ENCODE peak calls at places on chromosomes 3 and 15, in ten cellular contexts. J, M, U, P, H, W, Y, C, T and I are unnamed samples.

GRCh38 chr15:70149667-70150404 is 52.1 kb upstream of the TLE3 start:
- DNase-seq in T (no peak), U (no peak), M (no peak), C (no peak), H (no peak), W (peak; percentile 84), Y (no peak), J (no peak), P (peak; percentile 12), I (no peak)

GRCh38 chr3:12750223-12750622 is 8.8 kb downstream of the TMEM40 start:
- DNase-seq in U (peak; percentile 24), Y (no peak), J (peak; percentile 55), H (no peak), W (peak; percentile 88), P (peak; percentile 78), M (no peak), T (no peak), C (peak; percentile 72), I (no peak)

GRCh38 chr3:148433665-148434064 is 264.0 kb upstream of the AGTR1 start:
- DNase-seq in T (no peak), J (no peak), H (no peak), C (no peak), P (no peak), Y (no peak), U (no peak), W (no peak), M (no peak), I (no peak)

GRCh38 chr3:185630182-185630622 is 44.1 kb downstream of the SENP2 start:
- DNase-seq in T (peak; percentile 68), C (peak; percentile 34), W (peak; percentile 56), J (peak; percentile 51), U (peak; percentile 82), H (no peak), Y (no peak), M (peak; percentile 45), P (peak; percentile 39), I (no peak)

GRCh38 chr3:118886708-118887107 is 147.9 kb downstream of the IGSF11 start:
- DNase-seq in U (no peak), W (no peak), C (no peak), T (no peak), Y (no peak), P (no peak), J (no peak), H (no peak), M (no peak), I (no peak)

GRCh38 chr3:127015282-127016042 is 32.5 kb downstream of the PLXNA1 start:
- DNase-seq in U (no peak), T (peak; percentile 12), H (no peak), Y (no peak), C (no peak), P (no peak), M (no peak), J (no peak), W (peak; percentile 9), I (no peak)

GRCh38 chr3:178455264-178455663 is 81.0 kb upstream of the KCNMB2 start:
- DNase-seq in J (no peak), W (peak; percentile 14), M (no peak), Y (no peak), P (no peak), U (no peak), T (no peak), H (no peak), C (no peak), I (no peak)

GRCh38 chr3:105199217-105199616 is 167.5 kb upstream of the ALCAM start:
- DNase-seq in C (no peak), J (no peak), W (no peak), H (no peak), Y (no peak), M (no peak), P (no peak), T (no peak), U (no peak), I (no peak)

GRCh38 chr3:39981547-39982184 is 172.3 kb downstream of the MYRIP start:
- DNase-seq in P (peak; percentile 21), C (no peak), H (no peak), U (peak; percentile 63), W (no peak), J (no peak), M (no peak), Y (no peak), T (no peak), I (no peak)

GRCh38 chr3:47443611-47443995 is 32.1 kb downstream of the SCAP start:
- DNase-seq in M (no peak), J (no peak), T (no peak), P (peak; percentile 33), C (peak; percentile 53), W (no peak), H (no peak), U (no peak), Y (no peak), I (no peak)

GRCh38 chr15:59180946-59181345 is 25.7 kb upstream of the LDHAL6B start:
- DNase-seq in W (peak; percentile 73), M (no peak), J (no peak), Y (no peak), H (no peak), U (peak; percentile 48), C (no peak), T (no peak), P (peak; percentile 19), I (no peak)

GRCh38 chr3:159911011-159911663 is 77.5 kb upstream of the IL12A start:
- DNase-seq in Y (no peak), T (no peak), W (no peak), C (no peak), M (no peak), P (no peak), U (no peak), H (no peak), J (no peak), I (no peak)

GRCh38 chr15:92468987-92469386 is 75.3 kb downstream of the ST8SIA2 start:
- DNase-seq in M (no peak), T (no peak), Y (no peak), J (no peak), W (no peak), P (no peak), U (no peak), C (no peak), H (no peak), I (no peak)

GRCh38 chr3:122484985-122485384 is 29.8 kb downstream of the KPNA1 start:
- DNase-seq in T (no peak), M (no peak), W (peak; percentile 66), H (no peak), Y (no peak), J (no peak), U (no peak), P (peak; percentile 67), C (peak; percentile 30), I (no peak)

GRCh38 chr3:133892546-133893231 is 3.0 kb downstream of the RAB6B start:
- DNase-seq in H (no peak), W (no peak), J (peak; percentile 79), P (no peak), M (peak; percentile 34), T (no peak), U (no peak), C (no peak), Y (no peak), I (no peak)

GRCh38 chr15:74794248-74794969 is 12.5 kb downstream of the CSK start:
- DNase-seq in W (no peak), H (peak; percentile 16), U (no peak), C (no peak), J (no peak), T (no peak), M (no peak), Y (no peak), P (no peak), I (no peak)

GRCh38 chr3:44659434-44659833 is 10.9 kb downstream of the ZNF35 start:
- DNase-seq in U (no peak), H (no peak), C (no peak), W (peak; percentile 8), J (no peak), P (no peak), T (no peak), M (no peak), Y (no peak), I (no peak)

GRCh38 chr3:44661189-44661588 is 12.7 kb downstream of the ZNF35 start:
- DNase-seq in Y (no peak), J (no peak), U (no peak), H (no peak), T (no peak), W (no peak), C (no peak), P (no peak), M (no peak), I (no peak)

DNA sequence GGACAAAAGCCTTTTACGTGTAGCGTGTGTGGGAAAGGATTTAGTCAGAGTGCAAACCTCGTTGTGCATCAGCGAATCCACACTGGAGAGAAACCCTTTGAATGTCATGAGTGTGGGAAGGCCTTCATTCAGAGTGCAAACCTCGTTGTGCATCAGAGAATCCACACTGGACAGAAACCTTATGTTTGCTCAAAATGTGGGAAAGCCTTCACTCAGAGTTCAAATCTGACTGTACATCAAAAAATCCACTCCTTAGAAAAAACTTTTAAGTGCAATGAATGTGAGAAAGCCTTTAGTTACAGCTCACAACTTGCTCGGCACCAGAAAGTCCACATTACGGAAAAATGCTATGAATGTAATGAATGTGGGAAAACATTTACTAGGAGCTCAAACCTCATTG is 10.5 kb downstream of the ZNF35 start:
- DNase-seq in J (no peak), Y (no peak), U (no peak), M (no peak), T (no peak), H (no peak), W (no peak), P (no peak), C (no peak), I (no peak)
- H3K9me3 ChIP-seq in J (no peaks in the 10 kb centered on the region), Y (peaks cover 6% of the 10 kb centered on the region), U (peaks cover 21% of the 10 kb centered on the region), M (peaks cover 57% of the 10 kb centered on the region), T (peaks cover 4% of the 10 kb centered on the region), H (no peaks in the 10 kb centered on the region), W (peaks cover 6% of the 10 kb centered on the region), P (peaks cover 39% of the 10 kb centered on the region), C (peaks cover 45% of the 10 kb centered on the region), I (peaks cover 18% of the 10 kb centered on the region)

GRCh38 chr3:60557122-60557521 is 694.1 kb downstream of the FHIT start:
- DNase-seq in C (no peak), T (no peak), W (no peak), M (no peak), J (no peak), P (no peak), U (no peak), Y (no peak), H (no peak), I (no peak)
- H3K9me3 ChIP-seq in C (no peaks in the 10 kb centered on the region), T (no peaks in the 10 kb centered on the region), W (no peaks in the 10 kb centered on the region), M (no peaks in the 10 kb centered on the region), J (no peaks in the 10 kb centered on the region), P (no peaks in the 10 kb centered on the region), U (no peaks in the 10 kb centered on the region), Y (no peaks in the 10 kb centered on the region), H (no peaks in the 10 kb centered on the region), I (no peaks in the 10 kb centered on the region)

GRCh38 chr3:197239857-197240256 is 58.6 kb downstream of the DLG1 start:
- DNase-seq in H (no peak), Y (no peak), P (no peak), T (no peak), M (no peak), J (no peak), U (no peak), W (peak; percentile 27), C (no peak), I (no peak)
- H3K9me3 ChIP-seq in H (no peaks in the 10 kb centered on the region), Y (peaks cover 16% of the 10 kb centered on the region), P (peaks cover 20% of the 10 kb centered on the region), T (peaks cover 10% of the 10 kb centered on the region), M (peaks cover 34% of the 10 kb centered on the region), J (no peaks in the 10 kb centered on the region), U (no peaks in the 10 kb centered on the region), W (no peaks in the 10 kb centered on the region), C (peaks cover 11% of the 10 kb centered on the region), I (peaks cover 2% of the 10 kb centered on the region)

DNA sequence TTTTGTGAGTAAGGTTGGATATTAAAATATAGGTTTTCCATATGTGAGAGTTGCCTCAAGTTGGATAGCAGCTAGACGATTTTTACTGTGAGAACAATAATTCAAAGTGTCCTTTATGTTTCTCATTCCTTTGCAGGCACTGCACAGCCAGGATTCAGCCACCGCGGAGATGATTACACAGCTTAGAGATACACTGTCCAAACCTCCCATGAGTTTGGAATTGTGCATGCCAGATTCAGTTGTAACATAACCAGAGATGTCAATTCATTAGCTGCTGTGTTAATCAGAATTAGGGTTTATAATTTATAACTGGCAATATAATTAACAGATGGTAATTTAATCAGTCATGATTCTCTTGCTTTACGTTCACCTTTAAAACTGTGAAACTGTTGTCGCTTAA is 132.3 kb downstream of the GABRB3 start:
- DNase-seq in M (no peak), Y (no peak), U (no peak), J (no peak), H (no peak), T (no peak), W (no peak), C (no peak), P (no peak), I (no peak)
- H3K9me3 ChIP-seq in M (no peaks in the 10 kb centered on the region), Y (no peaks in the 10 kb centered on the region), U (peaks cover 19% of the 10 kb centered on the region), J (no peaks in the 10 kb centered on the region), H (no peaks in the 10 kb centered on the region), T (no peaks in the 10 kb centered on the region), W (no peaks in the 10 kb centered on the region), C (no peaks in the 10 kb centered on the region), P (no peaks in the 10 kb centered on the region), I (no peaks in the 10 kb centered on the region)